ENCODE peak calls at places on chromosomes 1 and 21, in seven cellular contexts. H is Caco-2, J is NCI-H2029, D is pulmonary artery endothelial cell, S is germinal center, L is fibroblast of the aortic adventitia, E is NCI-H1092. K is an unnamed sample.

GRCh38 chr1:159228554-159228953 is 23.9 kb downstream of the ACKR1 start:
- DNase-seq in H (no peak), L (no peak), E (no peak), J (no peak), D (no peak), S (no peak), K (no peak)

GRCh38 chr1:226487921-226488320 is 60.6 kb upstream of the STUM start:
- DNase-seq in L (peak), E (no peak), D (no peak), S (no peak), H (no peak), J (no peak), K (no peak)

GRCh38 chr1:109595540-109595939 is 23.9 kb downstream of the GNAT2 start:
- DNase-seq in H (no peak), L (peak), E (no peak), D (no peak), S (no peak), J (no peak), K (no peak)

GRCh38 chr1:210792703-210793102 is 341.2 kb downstream of the KCNH1 start:
- DNase-seq in E (no peak), D (no peak), L (peak), J (no peak), H (no peak), S (no peak), K (no peak)

GRCh38 chr1:99603699-99604595 is 42.0 kb upstream of the PALMD start:
- DNase-seq in D (no peak), J (no peak), L (peak), H (no peak), S (no peak), E (no peak), K (no peak)

GRCh38 chr1:113978863-113979702 is at the start of gene OLFML3:
- DNase-seq in D (peak), E (peak), L (peak), H (peak), S (peak), J (peak), K (peak)

GRCh38 chr1:64663654-64664053 is 81.2 kb upstream of the RAVER2 start:
- DNase-seq in D (no peak), E (no peak), H (peak), L (no peak), J (peak), S (peak), K (no peak)

GRCh38 chr1:85359874-85360708 is 83.7 kb upstream of the BCL10 start:
- DNase-seq in D (peak), H (no peak), J (no peak), E (no peak), L (peak), S (no peak), K (no peak)

GRCh38 chr21:41806773-41807172 is 39.9 kb upstream of the RIPK4 start:
- DNase-seq in J (no peak), S (no peak), D (no peak), H (no peak), E (no peak), L (no peak), K (no peak)

GRCh38 chr1:81679972-81680371 is 120.8 kb upstream of the ADGRL2 start:
- DNase-seq in J (no peak), S (no peak), E (no peak), H (peak), D (no peak), L (peak), K (peak)

GRCh38 chr1:27353166-27353565 is 11.3 kb downstream of the SYTL1 start:
- DNase-seq in J (no peak), H (no peak), L (no peak), E (no peak), D (no peak), S (no peak), K (no peak)

GRCh38 chr1:109132980-109133379 is 19.1 kb downstream of the ELAPOR1 start:
- DNase-seq in D (no peak), S (no peak), J (no peak), H (no peak), L (no peak), E (no peak), K (no peak)

GRCh38 chr1:25615172-25615541 is 1.4 kb upstream of the MAN1C1 start:
- DNase-seq in H (no peak), S (no peak), J (no peak), L (no peak), D (no peak), E (no peak), K (no peak)

GRCh38 chr1:160987359-160988062 is 32.9 kb upstream of the ITLN2 start:
- DNase-seq in S (no peak), L (no peak), D (no peak), E (no peak), H (no peak), J (no peak), K (no peak)

GRCh38 chr1:101081496-101082282 is 56.1 kb upstream of the DPH5 start:
- DNase-seq in L (no peak), E (no peak), H (no peak), S (no peak), J (no peak), D (no peak), K (no peak)

GRCh38 chr1:31799895-31800676 is 15.7 kb downstream of the SPOCD1 start:
- DNase-seq in E (no peak), S (no peak), L (no peak), D (no peak), J (no peak), H (no peak), K (no peak)

GRCh38 chr1:160285506-160285905 is 573 bp upstream of the PEX19 start:
- DNase-seq in D (no peak), H (peak), L (no peak), S (no peak), J (no peak), E (no peak), K (no peak)

GRCh38 chr1:92075311-92075710 is at the start of gene SETSIP:
- DNase-seq in H (no peak), D (no peak), J (no peak), S (no peak), L (no peak), E (no peak), K (no peak)

GRCh38 chr1:22089787-22090186 is 37.3 kb downstream of the CDC42 start:
- DNase-seq in H (no peak), D (no peak), S (no peak), L (no peak), J (no peak), E (no peak), K (no peak)

GRCh38 chr1:241639653-241640148 is 468 bp downstream of the CHML start:
- DNase-seq in L (peak), J (no peak), D (no peak), H (peak), E (peak), S (peak), K (no peak)

GRCh38 chr21:41171210-41171609 is 3.2 kb downstream of the BACE2 start:
- DNase-seq in S (no peak), H (no peak), D (peak), L (peak), J (peak), E (no peak), K (no peak)

GRCh38 chr1:18118491-18118890 is 10.9 kb downstream of the IGSF21 start:
- DNase-seq in L (no peak), J (no peak), E (no peak), D (no peak), H (no peak), S (no peak), K (no peak)

GRCh38 chr1:16046865-16047264 is 3.3 kb downstream of the CLCNKB start:
- DNase-seq in L (peak), S (no peak), E (no peak), D (no peak), H (no peak), J (no peak), K (no peak)

GRCh38 chr21:21291883-21292569 is 293.8 kb downstream of the NCAM2 start:
- DNase-seq in E (no peak), H (no peak), S (no peak), J (no peak), L (no peak), D (no peak), K (no peak)

GRCh38 chr1:116150368-116150767 is 39.2 kb downstream of the MAB21L3 start:
- DNase-seq in D (no peak), J (no peak), E (no peak), L (no peak), H (no peak), S (no peak), K (no peak)

GRCh38 chr1:233707153-233707905 is 93.4 kb downstream of the KCNK1 start:
- DNase-seq in L (peak), S (no peak), H (no peak), D (no peak), E (no peak), J (peak), K (no peak)

GRCh38 chr1:12436817-12437599 is 181.0 kb downstream of the DHRS3 start:
- DNase-seq in H (no peak), J (no peak), D (no peak), L (peak), S (no peak), E (no peak), K (no peak)

GRCh38 chr1:199684686-199685273 is 342.7 kb upstream of the NR5A2 start:
- DNase-seq in H (peak), S (peak), J (peak), E (peak), D (peak), L (peak), K (peak)

GRCh38 chr1:180953291-180953747 is 40.6 kb downstream of the KIAA1614 start:
- DNase-seq in J (peak), L (no peak), E (peak), D (no peak), H (no peak), S (no peak), K (peak)

GRCh38 chr1:236861560-236862230 is 66.6 kb downstream of the MTR start:
- DNase-seq in J (no peak), E (no peak), H (no peak), S (no peak), D (no peak), L (peak), K (no peak)

GRCh38 chr1:186953876-186954275 is 125.1 kb downstream of the PLA2G4A start:
- DNase-seq in H (no peak), D (no peak), L (no peak), E (no peak), S (no peak), J (no peak), K (no peak)

GRCh38 chr1:24720152-24720551 is 25.1 kb upstream of the CLIC4 start:
- DNase-seq in D (peak), L (peak), H (no peak), S (no peak), J (no peak), E (no peak), K (no peak)

GRCh38 chr21:24436236-24436635 is 1171.0 kb downstream of the MRPL39 start:
- DNase-seq in E (no peak), S (no peak), H (no peak), J (no peak), D (no peak), L (no peak), K (no peak)

GRCh38 chr21:27713159-27714109 is 746.5 kb upstream of the ADAMTS5 start:
- DNase-seq in D (no peak), E (no peak), L (peak), S (no peak), H (no peak), J (no peak), K (no peak)

GRCh38 chr1:198162091-198162767 is 5.4 kb downstream of the NEK7 start:
- DNase-seq in D (no peak), L (no peak), J (no peak), E (no peak), H (peak), S (peak), K (no peak)

GRCh38 chr1:244163861-244164562 is 112.9 kb downstream of the ZBTB18 start:
- DNase-seq in J (no peak), E (no peak), L (peak), D (peak), H (peak), S (no peak), K (no peak)